ENCODE peak calls at places on chromosomes 16 and 17, in seven cellular contexts. One of them, this sample, is unnamed.
A peak's percentile ranks its signal among the peaks of the same experiment; 100 is the strongest.

GRCh38 chr17:68161644-68162428 is 86.0 kb upstream of the AMZ2 start:
- DNase-seq in NT2/D1: no peak
- DNase-seq in right lobe of liver: no peak
- DNase-seq in adipocyte: no peak
- DNase-seq in stimulated activated CD4-positive, alpha-beta T cell treated with anti-CD3 and anti-CD28 coated beads, Interleukin-12 subunit alpha, Interleukin-12 subunit beta, amount 100 ng/mL, for 24 hours: no peak
- DNase-seq in activated CD4-positive, alpha-beta T cell treated with anti-CD3 and anti-CD28 coated beads, Interleukin-2, amount 50 U/mL, for 1 hour: no peak
- DNase-seq in H54: no peak
- DNase-seq in this sample: no peak

GRCh38 chr16:20074089-20074956 is 633 bp upstream of the GPR139 start:
- DNase-seq in NT2/D1: no peak
- DNase-seq in right lobe of liver: no peak
- DNase-seq in adipocyte: no peak
- DNase-seq in stimulated activated CD4-positive, alpha-beta T cell treated with anti-CD3 and anti-CD28 coated beads, Interleukin-12 subunit alpha, Interleukin-12 subunit beta, amount 100 ng/mL, for 24 hours: no peak
- DNase-seq in activated CD4-positive, alpha-beta T cell treated with anti-CD3 and anti-CD28 coated beads, Interleukin-2, amount 50 U/mL, for 1 hour: no peak
- DNase-seq in H54: no peak
- DNase-seq in this sample: no peak

GRCh38 chr16:82631701-82632685 is 5.2 kb downstream of the CDH13 start:
- DNase-seq in NT2/D1: no peak
- DNase-seq in right lobe of liver: no peak
- DNase-seq in adipocyte: no peak
- DNase-seq in stimulated activated CD4-positive, alpha-beta T cell treated with anti-CD3 and anti-CD28 coated beads, Interleukin-12 subunit alpha, Interleukin-12 subunit beta, amount 100 ng/mL, for 24 hours: no peak
- DNase-seq in activated CD4-positive, alpha-beta T cell treated with anti-CD3 and anti-CD28 coated beads, Interleukin-2, amount 50 U/mL, for 1 hour: no peak
- DNase-seq in H54: no peak
- DNase-seq in this sample: no peak

GRCh38 chr17:57269598-57270255 is 13.4 kb downstream of the MSI2 start:
- DNase-seq in NT2/D1: no peak
- DNase-seq in right lobe of liver: no peak
- DNase-seq in adipocyte: no peak
- DNase-seq in stimulated activated CD4-positive, alpha-beta T cell treated with anti-CD3 and anti-CD28 coated beads, Interleukin-12 subunit alpha, Interleukin-12 subunit beta, amount 100 ng/mL, for 24 hours: no peak
- DNase-seq in activated CD4-positive, alpha-beta T cell treated with anti-CD3 and anti-CD28 coated beads, Interleukin-2, amount 50 U/mL, for 1 hour: no peak
- DNase-seq in H54: no peak
- DNase-seq in this sample: no peak

GRCh38 chr17:61481421-61481820 is 29.2 kb downstream of the TBX4 start:
- DNase-seq in NT2/D1: no peak
- DNase-seq in right lobe of liver: peak; percentile 32
- DNase-seq in adipocyte: no peak
- DNase-seq in stimulated activated CD4-positive, alpha-beta T cell treated with anti-CD3 and anti-CD28 coated beads, Interleukin-12 subunit alpha, Interleukin-12 subunit beta, amount 100 ng/mL, for 24 hours: no peak
- DNase-seq in activated CD4-positive, alpha-beta T cell treated with anti-CD3 and anti-CD28 coated beads, Interleukin-2, amount 50 U/mL, for 1 hour: no peak
- DNase-seq in H54: no peak
- DNase-seq in this sample: no peak

GRCh38 chr16:21001262-21001661 is 100.7 kb downstream of the LYRM1 start:
- DNase-seq in NT2/D1: peak; percentile 39
- DNase-seq in right lobe of liver: no peak
- DNase-seq in adipocyte: peak; percentile 4
- DNase-seq in stimulated activated CD4-positive, alpha-beta T cell treated with anti-CD3 and anti-CD28 coated beads, Interleukin-12 subunit alpha, Interleukin-12 subunit beta, amount 100 ng/mL, for 24 hours: no peak
- DNase-seq in activated CD4-positive, alpha-beta T cell treated with anti-CD3 and anti-CD28 coated beads, Interleukin-2, amount 50 U/mL, for 1 hour: peak; percentile 4
- DNase-seq in H54: peak; percentile 14
- DNase-seq in this sample: no peak

GRCh38 chr16:88830250-88830649 is 18.5 kb upstream of the APRT start:
- DNase-seq in NT2/D1: no peak
- DNase-seq in right lobe of liver: no peak
- DNase-seq in adipocyte: no peak
- DNase-seq in stimulated activated CD4-positive, alpha-beta T cell treated with anti-CD3 and anti-CD28 coated beads, Interleukin-12 subunit alpha, Interleukin-12 subunit beta, amount 100 ng/mL, for 24 hours: no peak
- DNase-seq in activated CD4-positive, alpha-beta T cell treated with anti-CD3 and anti-CD28 coated beads, Interleukin-2, amount 50 U/mL, for 1 hour: no peak
- DNase-seq in H54: no peak
- DNase-seq in this sample: no peak

GRCh38 chr17:9213311-9213655 is 192.0 kb downstream of the NTN1 start:
- DNase-seq in NT2/D1: no peak
- DNase-seq in right lobe of liver: peak; percentile 33
- DNase-seq in adipocyte: no peak
- DNase-seq in stimulated activated CD4-positive, alpha-beta T cell treated with anti-CD3 and anti-CD28 coated beads, Interleukin-12 subunit alpha, Interleukin-12 subunit beta, amount 100 ng/mL, for 24 hours: no peak
- DNase-seq in activated CD4-positive, alpha-beta T cell treated with anti-CD3 and anti-CD28 coated beads, Interleukin-2, amount 50 U/mL, for 1 hour: no peak
- DNase-seq in H54: no peak
- DNase-seq in this sample: no peak

GRCh38 chr16:88977028-88977844 is at the start of gene CBFA2T3:
- DNase-seq in NT2/D1: no peak
- DNase-seq in right lobe of liver: peak; percentile 85
- DNase-seq in adipocyte: no peak
- DNase-seq in stimulated activated CD4-positive, alpha-beta T cell treated with anti-CD3 and anti-CD28 coated beads, Interleukin-12 subunit alpha, Interleukin-12 subunit beta, amount 100 ng/mL, for 24 hours: no peak
- DNase-seq in activated CD4-positive, alpha-beta T cell treated with anti-CD3 and anti-CD28 coated beads, Interleukin-2, amount 50 U/mL, for 1 hour: no peak
- DNase-seq in H54: no peak
- DNase-seq in this sample: no peak

GRCh38 chr17:29590979-29591736 is 1.7 kb upstream of the GIT1 start:
- DNase-seq in NT2/D1: no peak
- DNase-seq in right lobe of liver: no peak
- DNase-seq in adipocyte: peak; percentile 68
- DNase-seq in stimulated activated CD4-positive, alpha-beta T cell treated with anti-CD3 and anti-CD28 coated beads, Interleukin-12 subunit alpha, Interleukin-12 subunit beta, amount 100 ng/mL, for 24 hours: no peak
- DNase-seq in activated CD4-positive, alpha-beta T cell treated with anti-CD3 and anti-CD28 coated beads, Interleukin-2, amount 50 U/mL, for 1 hour: no peak
- DNase-seq in H54: peak; percentile 50
- DNase-seq in this sample: peak; percentile 44

GRCh38 chr16:73713817-73714495 is 582.7 kb upstream of the PSMD7 start:
- DNase-seq in NT2/D1: peak; percentile 38
- DNase-seq in right lobe of liver: no peak
- DNase-seq in adipocyte: peak; percentile 26
- DNase-seq in stimulated activated CD4-positive, alpha-beta T cell treated with anti-CD3 and anti-CD28 coated beads, Interleukin-12 subunit alpha, Interleukin-12 subunit beta, amount 100 ng/mL, for 24 hours: no peak
- DNase-seq in activated CD4-positive, alpha-beta T cell treated with anti-CD3 and anti-CD28 coated beads, Interleukin-2, amount 50 U/mL, for 1 hour: no peak
- DNase-seq in H54: peak; percentile 14
- DNase-seq in this sample: peak; percentile 16

GRCh38 chr17:37081287-37081686 is 132.5 kb downstream of the AATF start:
- DNase-seq in NT2/D1: no peak
- DNase-seq in right lobe of liver: no peak
- DNase-seq in adipocyte: no peak
- DNase-seq in stimulated activated CD4-positive, alpha-beta T cell treated with anti-CD3 and anti-CD28 coated beads, Interleukin-12 subunit alpha, Interleukin-12 subunit beta, amount 100 ng/mL, for 24 hours: no peak
- DNase-seq in activated CD4-positive, alpha-beta T cell treated with anti-CD3 and anti-CD28 coated beads, Interleukin-2, amount 50 U/mL, for 1 hour: no peak
- DNase-seq in H54: no peak
- DNase-seq in this sample: no peak

GRCh38 chr17:77356109-77356689 is 215.4 kb downstream of the SEC14L1 start:
- DNase-seq in NT2/D1: no peak
- DNase-seq in right lobe of liver: no peak
- DNase-seq in adipocyte: peak; percentile 30
- DNase-seq in stimulated activated CD4-positive, alpha-beta T cell treated with anti-CD3 and anti-CD28 coated beads, Interleukin-12 subunit alpha, Interleukin-12 subunit beta, amount 100 ng/mL, for 24 hours: no peak
- DNase-seq in activated CD4-positive, alpha-beta T cell treated with anti-CD3 and anti-CD28 coated beads, Interleukin-2, amount 50 U/mL, for 1 hour: no peak
- DNase-seq in H54: no peak
- DNase-seq in this sample: no peak

GRCh38 chr16:67013823-67014640 is 14.9 kb upstream of the CBFB start:
- DNase-seq in NT2/D1: no peak
- DNase-seq in right lobe of liver: peak; percentile 70
- DNase-seq in adipocyte: peak; percentile 89
- DNase-seq in stimulated activated CD4-positive, alpha-beta T cell treated with anti-CD3 and anti-CD28 coated beads, Interleukin-12 subunit alpha, Interleukin-12 subunit beta, amount 100 ng/mL, for 24 hours: peak; percentile 44
- DNase-seq in activated CD4-positive, alpha-beta T cell treated with anti-CD3 and anti-CD28 coated beads, Interleukin-2, amount 50 U/mL, for 1 hour: peak; percentile 62
- DNase-seq in H54: no peak
- DNase-seq in this sample: peak; percentile 79

GRCh38 chr17:32870969-32871368 is 6.0 kb downstream of the MYO1D start:
- DNase-seq in NT2/D1: no peak
- DNase-seq in right lobe of liver: no peak
- DNase-seq in adipocyte: no peak
- DNase-seq in stimulated activated CD4-positive, alpha-beta T cell treated with anti-CD3 and anti-CD28 coated beads, Interleukin-12 subunit alpha, Interleukin-12 subunit beta, amount 100 ng/mL, for 24 hours: no peak
- DNase-seq in activated CD4-positive, alpha-beta T cell treated with anti-CD3 and anti-CD28 coated beads, Interleukin-2, amount 50 U/mL, for 1 hour: no peak
- DNase-seq in H54: no peak
- DNase-seq in this sample: peak; percentile 70

GRCh38 chr16:1090620-1091587 is 5.1 kb downstream of the C1QTNF8 start:
- DNase-seq in NT2/D1: no peak
- DNase-seq in right lobe of liver: no peak
- DNase-seq in adipocyte: no peak
- DNase-seq in stimulated activated CD4-positive, alpha-beta T cell treated with anti-CD3 and anti-CD28 coated beads, Interleukin-12 subunit alpha, Interleukin-12 subunit beta, amount 100 ng/mL, for 24 hours: no peak
- DNase-seq in activated CD4-positive, alpha-beta T cell treated with anti-CD3 and anti-CD28 coated beads, Interleukin-2, amount 50 U/mL, for 1 hour: no peak
- DNase-seq in H54: no peak
- DNase-seq in this sample: no peak

GRCh38 chr16:49564577-49565224 is 191.1 kb downstream of the C16orf78 start:
- DNase-seq in NT2/D1: no peak
- DNase-seq in right lobe of liver: no peak
- DNase-seq in adipocyte: no peak
- DNase-seq in stimulated activated CD4-positive, alpha-beta T cell treated with anti-CD3 and anti-CD28 coated beads, Interleukin-12 subunit alpha, Interleukin-12 subunit beta, amount 100 ng/mL, for 24 hours: no peak
- DNase-seq in activated CD4-positive, alpha-beta T cell treated with anti-CD3 and anti-CD28 coated beads, Interleukin-2, amount 50 U/mL, for 1 hour: no peak
- DNase-seq in H54: no peak
- DNase-seq in this sample: no peak

GRCh38 chr16:87765473-87765775 is 362 bp downstream of the KLHDC4 start:
- DNase-seq in NT2/D1: no peak
- DNase-seq in right lobe of liver: no peak
- DNase-seq in adipocyte: no peak
- DNase-seq in stimulated activated CD4-positive, alpha-beta T cell treated with anti-CD3 and anti-CD28 coated beads, Interleukin-12 subunit alpha, Interleukin-12 subunit beta, amount 100 ng/mL, for 24 hours: no peak
- DNase-seq in activated CD4-positive, alpha-beta T cell treated with anti-CD3 and anti-CD28 coated beads, Interleukin-2, amount 50 U/mL, for 1 hour: peak; percentile 33
- DNase-seq in H54: peak; percentile 35
- DNase-seq in this sample: peak; percentile 36

GRCh38 chr16:64412578-64413280 is 709.1 kb downstream of the CDH11 start:
- DNase-seq in NT2/D1: no peak
- DNase-seq in right lobe of liver: no peak
- DNase-seq in adipocyte: peak; percentile 54
- DNase-seq in stimulated activated CD4-positive, alpha-beta T cell treated with anti-CD3 and anti-CD28 coated beads, Interleukin-12 subunit alpha, Interleukin-12 subunit beta, amount 100 ng/mL, for 24 hours: no peak
- DNase-seq in activated CD4-positive, alpha-beta T cell treated with anti-CD3 and anti-CD28 coated beads, Interleukin-2, amount 50 U/mL, for 1 hour: no peak
- DNase-seq in H54: no peak
- DNase-seq in this sample: peak; percentile 65

GRCh38 chr17:59406808-59407381 is 75.4 kb downstream of the YPEL2 start:
- DNase-seq in NT2/D1: peak; percentile 56
- DNase-seq in right lobe of liver: no peak
- DNase-seq in adipocyte: peak; percentile 88
- DNase-seq in stimulated activated CD4-positive, alpha-beta T cell treated with anti-CD3 and anti-CD28 coated beads, Interleukin-12 subunit alpha, Interleukin-12 subunit beta, amount 100 ng/mL, for 24 hours: no peak
- DNase-seq in activated CD4-positive, alpha-beta T cell treated with anti-CD3 and anti-CD28 coated beads, Interleukin-2, amount 50 U/mL, for 1 hour: no peak
- DNase-seq in H54: no peak
- DNase-seq in this sample: peak; percentile 17

GRCh38 chr17:28745052-28745776 is 1.4 kb downstream of the TRAF4 start:
- DNase-seq in NT2/D1: no peak
- DNase-seq in right lobe of liver: peak; percentile 63
- DNase-seq in adipocyte: peak; percentile 74
- DNase-seq in stimulated activated CD4-positive, alpha-beta T cell treated with anti-CD3 and anti-CD28 coated beads, Interleukin-12 subunit alpha, Interleukin-12 subunit beta, amount 100 ng/mL, for 24 hours: no peak
- DNase-seq in activated CD4-positive, alpha-beta T cell treated with anti-CD3 and anti-CD28 coated beads, Interleukin-2, amount 50 U/mL, for 1 hour: no peak
- DNase-seq in H54: no peak
- DNase-seq in this sample: peak; percentile 33

This sample was measured in AG20443.